ENCODE peak calls at places on chromosomes 12 and 14, in four cellular contexts. X is MM.1S, D is PC-3, L is GM23338. N is an unnamed sample. For H3K27me3, the result is how much of the 10 kb centered on the place peaks cover.

GRCh38 chr14:98909251-98909944 is 362.6 kb downstream of the BCL11B start:
- DNase-seq in X (no peak), D (peak), L (no peak), N (no peak)

GRCh38 chr12:50661300-50662120 is 102.4 kb upstream of the ATF1 start:
- DNase-seq in X (no peak), D (no peak), L (no peak), N (no peak)

GRCh38 chr14:65958664-65959562 is 527.3 kb upstream of the CCDC196 start:
- DNase-seq in X (peak), D (peak), L (peak), N (peak)

GRCh38 chr12:50764116-50764860 is 387 bp downstream of the ATF1 start:
- DNase-seq in X (peak), D (no peak), L (peak), N (peak)

GRCh38 chr12:83954939-83955601 is 957.5 kb downstream of the SLC6A15 start:
- DNase-seq in X (no peak), D (peak), L (peak), N (peak)

GRCh38 chr12:82880442-82880901 is 193.8 kb downstream of the TMTC2 start:
- DNase-seq in X (no peak), D (no peak), L (no peak), N (no peak)

GRCh38 chr14:79328863-79329262 is 882.4 kb downstream of the DIO2 start:
- DNase-seq in X (no peak), D (no peak), L (no peak), N (no peak)

GRCh38 chr14:94933411-94933964 is 163.6 kb upstream of the GSC start:
- DNase-seq in X (no peak), D (no peak), L (no peak), N (no peak)

GRCh38 chr12:58920956-58921861 is 905 bp upstream of the LRIG3 start:
- DNase-seq in X (no peak), D (no peak), L (no peak), N (peak)

GRCh38 chr14:36974985-36975384 is 197.4 kb downstream of the SLC25A21 start:
- DNase-seq in X (no peak), D (peak), L (no peak), N (no peak)

GRCh38 chr12:48542300-48542928 is 17.0 kb downstream of the OR8S1 start:
- DNase-seq in X (peak), D (peak), L (peak), N (peak)

GRCh38 chr12:28536088-28536487 is 345.8 kb downstream of the CCDC91 start:
- DNase-seq in X (no peak), D (peak), L (no peak), N (no peak)

DNA sequence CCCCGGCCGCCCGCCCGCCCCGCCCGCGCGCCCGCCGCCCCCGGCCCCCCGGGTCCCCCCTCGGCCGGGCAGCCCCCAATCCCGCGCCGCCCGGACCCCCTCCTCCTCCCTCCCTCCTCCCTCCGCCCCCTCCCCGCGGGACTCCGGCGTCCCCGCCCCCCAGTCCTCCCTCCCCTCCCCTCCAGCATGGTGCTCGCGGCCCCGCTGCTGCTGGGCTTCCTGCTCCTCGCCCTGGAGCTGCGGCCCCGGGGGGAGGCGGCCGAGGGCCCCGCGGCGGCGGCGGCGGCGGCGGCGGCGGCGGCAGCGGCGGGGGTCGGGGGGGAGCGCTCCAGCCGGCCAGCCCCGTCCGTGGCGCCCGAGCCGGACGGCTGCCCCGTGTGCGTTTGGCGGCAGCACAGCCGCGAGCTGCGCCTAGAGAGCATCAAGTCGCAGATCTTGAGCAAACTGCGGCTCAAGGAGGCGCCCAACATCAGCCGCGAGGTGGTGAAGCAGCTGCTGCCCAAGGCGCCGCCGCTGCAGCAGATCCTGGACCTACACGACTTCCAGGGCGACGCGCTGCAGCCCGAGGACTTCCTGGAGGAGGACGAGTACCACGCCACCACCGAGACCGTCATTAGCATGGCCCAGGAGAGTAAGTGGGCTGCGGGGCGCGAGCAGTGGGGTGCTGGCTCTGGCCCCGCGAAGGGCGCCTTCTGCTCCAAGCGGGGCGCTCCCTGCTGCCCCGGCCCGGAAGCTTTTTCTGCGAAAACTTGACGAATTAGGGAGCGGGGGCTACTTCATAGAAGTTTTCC is 404 bp downstream of the GDF11 start:
- DNase-seq in X (peak), D (peak), L (peak), N (peak)
- TF ChIP-seq EZH2phosphoT487 in X (no peak), D (no peak), L (no peak), N (no peak)

GRCh38 chr12:94831081-94831747 is 172.3 kb downstream of the NDUFA12 start:
- DNase-seq in X (peak), D (no peak), L (no peak), N (no peak)

GRCh38 chr12:94834036-94834625 is 169.4 kb downstream of the NDUFA12 start:
- DNase-seq in X (no peak), D (no peak), L (no peak), N (no peak)

GRCh38 chr12:94829552-94829951 is 173.9 kb downstream of the NDUFA12 start:
- DNase-seq in X (no peak), D (no peak), L (no peak), N (no peak)

GRCh38 chr12:94832780-94833760 is 170.4 kb downstream of the NDUFA12 start:
- DNase-seq in X (no peak), D (peak), L (peak), N (peak)

DNA sequence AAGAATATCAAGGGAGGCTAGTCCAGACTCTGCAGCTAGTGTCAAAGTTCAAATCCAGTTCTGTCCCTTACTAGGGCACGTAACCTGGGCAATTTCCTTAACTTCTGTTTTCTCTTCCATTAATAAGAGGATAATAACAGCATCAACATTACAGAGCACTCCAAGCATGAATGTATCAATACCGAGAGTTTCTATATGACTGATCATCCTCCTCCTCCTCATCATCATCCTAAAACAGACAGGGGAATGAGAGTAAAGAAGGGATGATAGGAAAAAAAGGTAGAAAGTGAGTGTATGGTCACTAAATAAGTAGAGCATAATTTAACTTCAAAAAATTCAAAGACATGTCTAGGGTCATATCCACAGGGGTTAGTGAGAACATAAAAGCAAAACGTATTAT is 171.4 kb downstream of the NDUFA12 start:
- DNase-seq in X (no peak), D (no peak), L (no peak), N (no peak)
- TF ChIP-seq CTCF in X (no peak), D (no peak), L (no peak), N (no peak)

DNA sequence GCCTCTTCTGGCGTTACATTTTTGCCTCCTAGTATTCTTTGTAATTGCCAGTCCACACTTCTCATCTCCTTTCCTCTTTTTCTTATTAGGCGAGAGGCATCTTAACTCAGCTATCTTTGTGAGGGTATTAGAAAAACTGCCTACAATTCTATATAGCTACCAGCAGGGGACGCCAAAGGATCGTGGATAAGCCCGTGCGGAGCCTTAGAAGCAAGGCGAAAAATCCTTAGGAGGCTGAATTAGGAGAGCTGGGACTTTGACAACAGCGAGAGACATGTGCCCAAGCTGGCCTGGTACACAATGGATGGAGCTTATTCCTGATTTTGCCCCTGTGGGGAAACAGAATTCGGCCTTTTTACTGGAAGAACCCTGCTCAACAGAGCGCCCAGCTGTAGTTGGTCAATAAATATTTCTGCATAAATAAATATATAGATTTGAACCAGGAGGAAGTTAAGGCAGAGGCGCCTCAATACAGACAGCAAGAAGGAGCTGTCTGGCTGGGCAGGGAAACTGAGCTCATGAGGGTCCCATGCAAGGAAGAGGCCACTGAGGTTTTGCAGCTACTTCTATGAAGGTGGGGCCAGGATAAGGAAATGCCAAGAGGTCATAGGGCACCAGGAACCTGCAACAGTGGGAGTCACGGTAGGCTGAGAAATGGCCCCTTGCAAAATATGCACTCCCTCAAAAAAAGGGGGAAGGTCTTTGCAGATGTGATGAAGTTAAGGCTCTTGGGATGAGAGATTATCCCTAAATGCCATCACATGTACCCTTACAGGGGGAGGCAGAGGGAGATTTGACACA is 14.6 kb upstream of the RBM19 start:
- DNase-seq in X (peak), D (peak), L (peak), N (peak)
- H3K27me3 ChIP-seq in X (under half), D (half or more), L (under half), N (under half)

GRCh38 chr12:120719496-120720233 is 6.0 kb upstream of the ACADS start:
- DNase-seq in X (no peak), D (no peak), L (no peak), N (no peak)
- TF ChIP-seq EZH2phosphoT487 in X (no peak), D (no peak), L (no peak), N (no peak)

DNA sequence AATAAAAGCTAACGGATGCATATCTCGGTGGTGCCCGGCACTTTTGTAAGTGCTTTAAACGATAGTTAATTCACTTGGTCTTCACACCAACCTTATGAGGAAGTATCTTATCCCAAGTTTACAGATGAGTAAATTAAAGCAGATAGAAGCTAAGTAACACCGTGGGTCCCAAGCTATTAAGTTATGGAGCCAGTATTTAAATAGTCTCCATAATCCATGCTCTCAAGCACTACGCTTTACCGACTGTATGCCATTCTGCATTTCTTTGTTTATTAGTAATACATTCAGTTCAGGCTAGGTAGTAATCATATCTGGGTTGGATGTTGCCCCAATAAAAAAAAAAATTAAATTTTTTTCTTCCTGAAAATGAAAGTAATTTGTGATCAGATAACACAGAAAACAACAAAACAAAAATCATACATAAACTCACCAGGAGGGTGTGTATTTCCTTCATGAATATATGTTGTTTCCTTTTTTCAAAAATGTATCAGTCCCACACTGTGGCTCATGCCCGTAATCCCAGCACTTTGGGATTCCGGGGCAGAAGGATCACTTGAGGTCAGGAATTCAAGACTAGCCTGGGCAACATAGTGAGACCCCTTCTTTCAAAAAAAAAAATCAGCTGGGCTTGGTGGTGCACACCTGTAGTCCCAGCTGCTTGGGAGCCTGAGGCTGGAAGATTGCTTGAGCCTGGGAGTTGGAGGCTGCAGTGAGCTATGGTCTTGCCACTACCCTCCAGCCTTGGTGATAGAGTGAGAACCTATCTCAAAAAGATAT is 1.4 kb upstream of the M6PR start:
- DNase-seq in X (peak), D (no peak), L (no peak), N (no peak)
- TF ChIP-seq CTCF in X (peak), D (no peak), L (no peak), N (peak)

GRCh38 chr14:104192146-104192882 is 53.9 kb downstream of the KIF26A start:
- DNase-seq in X (no peak), D (no peak), L (no peak), N (no peak)

GRCh38 chr14:104194716-104195115 is 56.3 kb downstream of the KIF26A start:
- DNase-seq in X (no peak), D (no peak), L (no peak), N (no peak)

GRCh38 chr14:104192883-104193245 is 54.5 kb downstream of the KIF26A start:
- DNase-seq in X (no peak), D (no peak), L (no peak), N (no peak)

GRCh38 chr14:104195361-104195760 is 57.0 kb downstream of the KIF26A start:
- DNase-seq in X (no peak), D (no peak), L (no peak), N (no peak)

GRCh38 chr14:104194016-104194415 is 55.6 kb downstream of the KIF26A start:
- DNase-seq in X (no peak), D (no peak), L (no peak), N (no peak)
- H3K27me3 ChIP-seq in X (under half), D (under half), L (under half), N (under half)

GRCh38 chr14:101859538-101859902 is 98.0 kb downstream of the PPP2R5C start:
- DNase-seq in X (no peak), D (no peak), L (no peak), N (no peak)

GRCh38 chr14:101861464-101861863 is 100.0 kb downstream of the PPP2R5C start:
- DNase-seq in X (no peak), D (no peak), L (no peak), N (no peak)

GRCh38 chr14:101857226-101857625 is 95.7 kb downstream of the PPP2R5C start:
- DNase-seq in X (no peak), D (peak), L (peak), N (no peak)

GRCh38 chr14:101859916-101860315 is 98.4 kb downstream of the PPP2R5C start:
- DNase-seq in X (no peak), D (no peak), L (no peak), N (no peak)

GRCh38 chr14:101858791-101859537 is 97.5 kb downstream of the PPP2R5C start:
- DNase-seq in X (no peak), D (no peak), L (no peak), N (no peak)
- TF ChIP-seq EZH2phosphoT487 in X (no peak), D (no peak), L (no peak), N (no peak)

GRCh38 chr14:50231475-50232275 is at the start of gene SOS2:
- DNase-seq in X (peak), D (peak), L (peak), N (peak)
- TF ChIP-seq CTCF in X (no peak), D (peak), L (no peak), N (peak)

GRCh38 chr14:60800409-60800808 is 65.8 kb downstream of the MNAT1 start:
- DNase-seq in X (no peak), D (no peak), L (no peak), N (no peak)

GRCh38 chr14:60790850-60791249 is 56.3 kb downstream of the MNAT1 start:
- DNase-seq in X (no peak), D (no peak), L (no peak), N (no peak)

GRCh38 chr14:60796434-60796833 is 61.9 kb downstream of the MNAT1 start:
- DNase-seq in X (no peak), D (no peak), L (no peak), N (no peak)
- H3K27me3 ChIP-seq in X (under half), D (under half), L (under half), N (under half)

GRCh38 chr14:26685401-26685800 is 87.6 kb upstream of the NOVA1 start:
- DNase-seq in X (no peak), D (no peak), L (no peak), N (no peak)

DNA sequence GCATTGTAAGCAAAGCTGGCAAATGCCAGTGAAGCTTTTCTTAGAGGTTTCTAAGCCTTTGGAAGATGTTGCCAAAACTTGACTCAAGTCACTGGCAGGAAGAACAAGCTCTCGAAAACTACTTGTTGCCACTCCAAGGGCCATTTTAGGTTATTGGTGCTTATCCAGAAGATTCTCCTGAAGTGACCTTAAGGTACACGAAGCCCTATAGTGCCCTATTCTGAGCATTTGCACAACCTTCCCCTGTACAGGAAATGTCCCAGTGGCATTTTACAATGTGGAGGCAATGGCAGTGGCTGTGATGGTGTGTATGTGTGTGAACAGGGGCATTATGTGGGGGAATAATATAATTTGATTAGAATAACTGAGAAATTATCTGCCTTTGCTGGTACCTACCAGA is 89.6 kb upstream of the NOVA1 start:
- DNase-seq in X (no peak), D (no peak), L (no peak), N (no peak)
- TF ChIP-seq EZH2phosphoT487 in X (no peak), D (no peak), L (no peak), N (no peak)

N was measured in hepatocyte.